ENCODE peak calls at places on chromosomes 6 and 20, in ten cellular contexts. One of them, this sample, is unnamed.

GRCh38 chr6:87104657-87105056 is 9.8 kb upstream of the CGA start:
- DNase-seq in effector memory CD8-positive, alpha-beta T cell: no peak
- DNase-seq in activated CD4-positive, alpha-beta T cell treated with anti-CD3 and anti-CD28 coated beads, Interleukin-2, amount 10 ng/mL, durations not matched to agents 7 days and 5 days: no peak
- DNase-seq in NCI-H1105: no peak
- DNase-seq in hypothalamus: no peak
- DNase-seq in Jurkat, Clone E6-1: no peak
- DNase-seq in SW480: no peak
- DNase-seq in stimulated activated CD4-positive, alpha-beta T cell treated with anti-CD3 and anti-CD28 coated beads, Interleukin-15, amount 100 ng/mL, for 1 hour: no peak
- DNase-seq in Peyer's patch: no peak
- DNase-seq in stimulated activated CD8-positive, alpha-beta memory T cell treated with anti-CD3 and anti-CD28 coated beads, Interleukin-4, amount 100 ng/mL, for 1 hour: no peak
- DNase-seq in this sample: no peak

GRCh38 chr20:50041238-50041915 is 58.6 kb downstream of the SNAI1 start:
- DNase-seq in stimulated activated CD8-positive, alpha-beta memory T cell treated with anti-CD3 and anti-CD28 coated beads, Interleukin-4, amount 100 ng/mL, for 1 hour: no peak
- DNase-seq in stimulated activated CD4-positive, alpha-beta T cell treated with anti-CD3 and anti-CD28 coated beads, Interleukin-15, amount 100 ng/mL, for 1 hour: no peak
- DNase-seq in activated CD4-positive, alpha-beta T cell treated with anti-CD3 and anti-CD28 coated beads, Interleukin-2, amount 10 ng/mL, durations not matched to agents 7 days and 5 days: no peak
- DNase-seq in effector memory CD8-positive, alpha-beta T cell: no peak
- DNase-seq in hypothalamus: no peak
- DNase-seq in Peyer's patch: no peak
- DNase-seq in Jurkat, Clone E6-1: no peak
- DNase-seq in SW480: peak
- DNase-seq in NCI-H1105: no peak
- DNase-seq in this sample: no peak

GRCh38 chr6:169975701-169976100 is 224.3 kb downstream of the ERMARD start:
- DNase-seq in Jurkat, Clone E6-1: no peak
- DNase-seq in stimulated activated CD4-positive, alpha-beta T cell treated with anti-CD3 and anti-CD28 coated beads, Interleukin-15, amount 100 ng/mL, for 1 hour: no peak
- DNase-seq in effector memory CD8-positive, alpha-beta T cell: no peak
- DNase-seq in SW480: no peak
- DNase-seq in stimulated activated CD8-positive, alpha-beta memory T cell treated with anti-CD3 and anti-CD28 coated beads, Interleukin-4, amount 100 ng/mL, for 1 hour: no peak
- DNase-seq in Peyer's patch: no peak
- DNase-seq in activated CD4-positive, alpha-beta T cell treated with anti-CD3 and anti-CD28 coated beads, Interleukin-2, amount 10 ng/mL, durations not matched to agents 7 days and 5 days: no peak
- DNase-seq in NCI-H1105: no peak
- DNase-seq in hypothalamus: no peak
- DNase-seq in this sample: no peak

GRCh38 chr20:32569380-32570305 is 15.5 kb downstream of the NOL4L start:
- DNase-seq in activated CD4-positive, alpha-beta T cell treated with anti-CD3 and anti-CD28 coated beads, Interleukin-2, amount 10 ng/mL, durations not matched to agents 7 days and 5 days: no peak
- DNase-seq in effector memory CD8-positive, alpha-beta T cell: peak
- DNase-seq in stimulated activated CD8-positive, alpha-beta memory T cell treated with anti-CD3 and anti-CD28 coated beads, Interleukin-4, amount 100 ng/mL, for 1 hour: no peak
- DNase-seq in Jurkat, Clone E6-1: no peak
- DNase-seq in hypothalamus: no peak
- DNase-seq in Peyer's patch: no peak
- DNase-seq in stimulated activated CD4-positive, alpha-beta T cell treated with anti-CD3 and anti-CD28 coated beads, Interleukin-15, amount 100 ng/mL, for 1 hour: no peak
- DNase-seq in SW480: no peak
- DNase-seq in NCI-H1105: no peak
- DNase-seq in this sample: no peak

GRCh38 chr20:43721097-43721428 is 5.7 kb downstream of the GTSF1L start:
- DNase-seq in activated CD4-positive, alpha-beta T cell treated with anti-CD3 and anti-CD28 coated beads, Interleukin-2, amount 10 ng/mL, durations not matched to agents 7 days and 5 days: no peak
- DNase-seq in effector memory CD8-positive, alpha-beta T cell: no peak
- DNase-seq in Peyer's patch: no peak
- DNase-seq in hypothalamus: no peak
- DNase-seq in NCI-H1105: no peak
- DNase-seq in stimulated activated CD4-positive, alpha-beta T cell treated with anti-CD3 and anti-CD28 coated beads, Interleukin-15, amount 100 ng/mL, for 1 hour: no peak
- DNase-seq in SW480: no peak
- DNase-seq in stimulated activated CD8-positive, alpha-beta memory T cell treated with anti-CD3 and anti-CD28 coated beads, Interleukin-4, amount 100 ng/mL, for 1 hour: no peak
- DNase-seq in Jurkat, Clone E6-1: no peak
- DNase-seq in this sample: no peak

GRCh38 chr6:107419747-107420146 is 39.6 kb downstream of the PDSS2 start:
- DNase-seq in SW480: no peak
- DNase-seq in stimulated activated CD4-positive, alpha-beta T cell treated with anti-CD3 and anti-CD28 coated beads, Interleukin-15, amount 100 ng/mL, for 1 hour: no peak
- DNase-seq in NCI-H1105: no peak
- DNase-seq in effector memory CD8-positive, alpha-beta T cell: no peak
- DNase-seq in Peyer's patch: no peak
- DNase-seq in stimulated activated CD8-positive, alpha-beta memory T cell treated with anti-CD3 and anti-CD28 coated beads, Interleukin-4, amount 100 ng/mL, for 1 hour: no peak
- DNase-seq in Jurkat, Clone E6-1: no peak
- DNase-seq in hypothalamus: no peak
- DNase-seq in activated CD4-positive, alpha-beta T cell treated with anti-CD3 and anti-CD28 coated beads, Interleukin-2, amount 10 ng/mL, durations not matched to agents 7 days and 5 days: no peak
- DNase-seq in this sample: peak

GRCh38 chr6:32107447-32107846 is 1.7 kb downstream of the TNXB start:
- DNase-seq in activated CD4-positive, alpha-beta T cell treated with anti-CD3 and anti-CD28 coated beads, Interleukin-2, amount 10 ng/mL, durations not matched to agents 7 days and 5 days: no peak
- DNase-seq in stimulated activated CD4-positive, alpha-beta T cell treated with anti-CD3 and anti-CD28 coated beads, Interleukin-15, amount 100 ng/mL, for 1 hour: no peak
- DNase-seq in stimulated activated CD8-positive, alpha-beta memory T cell treated with anti-CD3 and anti-CD28 coated beads, Interleukin-4, amount 100 ng/mL, for 1 hour: no peak
- DNase-seq in NCI-H1105: no peak
- DNase-seq in Peyer's patch: no peak
- DNase-seq in effector memory CD8-positive, alpha-beta T cell: no peak
- DNase-seq in SW480: no peak
- DNase-seq in hypothalamus: no peak
- DNase-seq in Jurkat, Clone E6-1: no peak
- DNase-seq in this sample: no peak

GRCh38 chr6:122747573-122747972 is 31.9 kb upstream of the FABP7 start:
- DNase-seq in effector memory CD8-positive, alpha-beta T cell: no peak
- DNase-seq in Peyer's patch: no peak
- DNase-seq in stimulated activated CD4-positive, alpha-beta T cell treated with anti-CD3 and anti-CD28 coated beads, Interleukin-15, amount 100 ng/mL, for 1 hour: no peak
- DNase-seq in SW480: no peak
- DNase-seq in stimulated activated CD8-positive, alpha-beta memory T cell treated with anti-CD3 and anti-CD28 coated beads, Interleukin-4, amount 100 ng/mL, for 1 hour: no peak
- DNase-seq in activated CD4-positive, alpha-beta T cell treated with anti-CD3 and anti-CD28 coated beads, Interleukin-2, amount 10 ng/mL, durations not matched to agents 7 days and 5 days: no peak
- DNase-seq in Jurkat, Clone E6-1: no peak
- DNase-seq in hypothalamus: no peak
- DNase-seq in NCI-H1105: no peak
- DNase-seq in this sample: no peak

GRCh38 chr20:45407067-45407745 is 883 bp upstream of the DBNDD2 start:
- DNase-seq in hypothalamus: no peak
- DNase-seq in stimulated activated CD4-positive, alpha-beta T cell treated with anti-CD3 and anti-CD28 coated beads, Interleukin-15, amount 100 ng/mL, for 1 hour: no peak
- DNase-seq in NCI-H1105: peak
- DNase-seq in effector memory CD8-positive, alpha-beta T cell: no peak
- DNase-seq in Jurkat, Clone E6-1: no peak
- DNase-seq in Peyer's patch: peak
- DNase-seq in stimulated activated CD8-positive, alpha-beta memory T cell treated with anti-CD3 and anti-CD28 coated beads, Interleukin-4, amount 100 ng/mL, for 1 hour: no peak
- DNase-seq in SW480: peak
- DNase-seq in activated CD4-positive, alpha-beta T cell treated with anti-CD3 and anti-CD28 coated beads, Interleukin-2, amount 10 ng/mL, durations not matched to agents 7 days and 5 days: no peak
- DNase-seq in this sample: no peak

GRCh38 chr6:113619077-113619476 is 238.1 kb upstream of the MARCKS start:
- DNase-seq in NCI-H1105: no peak
- DNase-seq in Jurkat, Clone E6-1: no peak
- DNase-seq in activated CD4-positive, alpha-beta T cell treated with anti-CD3 and anti-CD28 coated beads, Interleukin-2, amount 10 ng/mL, durations not matched to agents 7 days and 5 days: no peak
- DNase-seq in Peyer's patch: no peak
- DNase-seq in SW480: no peak
- DNase-seq in hypothalamus: no peak
- DNase-seq in effector memory CD8-positive, alpha-beta T cell: no peak
- DNase-seq in stimulated activated CD8-positive, alpha-beta memory T cell treated with anti-CD3 and anti-CD28 coated beads, Interleukin-4, amount 100 ng/mL, for 1 hour: no peak
- DNase-seq in stimulated activated CD4-positive, alpha-beta T cell treated with anti-CD3 and anti-CD28 coated beads, Interleukin-15, amount 100 ng/mL, for 1 hour: no peak
- DNase-seq in this sample: no peak

GRCh38 chr20:13813910-13814309 is 29.1 kb downstream of the NDUFAF5 start:
- DNase-seq in Peyer's patch: no peak
- DNase-seq in NCI-H1105: no peak
- DNase-seq in effector memory CD8-positive, alpha-beta T cell: no peak
- DNase-seq in activated CD4-positive, alpha-beta T cell treated with anti-CD3 and anti-CD28 coated beads, Interleukin-2, amount 10 ng/mL, durations not matched to agents 7 days and 5 days: no peak
- DNase-seq in stimulated activated CD8-positive, alpha-beta memory T cell treated with anti-CD3 and anti-CD28 coated beads, Interleukin-4, amount 100 ng/mL, for 1 hour: no peak
- DNase-seq in SW480: no peak
- DNase-seq in hypothalamus: no peak
- DNase-seq in stimulated activated CD4-positive, alpha-beta T cell treated with anti-CD3 and anti-CD28 coated beads, Interleukin-15, amount 100 ng/mL, for 1 hour: no peak
- DNase-seq in Jurkat, Clone E6-1: no peak
- DNase-seq in this sample: no peak